ENCODE peak calls at places on chromosomes 4 and X, in six cellular contexts. T is brain microvascular endothelial cell, I is right lobe of liver, G is upper lobe of right lung, J is ovary, W is dorsolateral prefrontal cortex. N is an unnamed sample.

GRCh38 chrX:15242899-15243555 is 26.9 kb downstream of the ASB9 start:
- DNase-seq in T (peak; percentile 53), I (no peak), G (no peak), J (no peak), W (no peak), N (no peak)

GRCh38 chr4:7904108-7904516 is 35.5 kb downstream of the AFAP1 start:
- DNase-seq in T (peak; percentile 79), I (no peak), G (no peak), J (no peak), W (no peak), N (no peak)

GRCh38 chrX:41265615-41266014 is 68.3 kb upstream of the DDX3X start:
- DNase-seq in T (peak; percentile 53), I (no peak), G (no peak), J (peak; percentile 48), W (peak; percentile 60), N (no peak)

GRCh38 chrX:53357799-53358530 is 64.5 kb downstream of the SMC1A start:
- DNase-seq in T (peak; percentile 41), I (no peak), G (no peak), J (no peak), W (peak; percentile 62), N (no peak)

GRCh38 chr4:185640809-185641675 is 105.7 kb upstream of the PDLIM3 start:
- DNase-seq in T (peak; percentile 54), I (no peak), G (no peak), J (no peak), W (no peak), N (no peak)

GRCh38 chr4:73212982-73213730 is 45.4 kb downstream of the ANKRD17 start:
- DNase-seq in T (no peak), I (no peak), G (no peak), J (no peak), W (no peak), N (no peak)

GRCh38 chrX:140918398-140919043 is 83.9 kb upstream of the SPANXB1 start:
- DNase-seq in T (peak; percentile 44), I (no peak), G (no peak), J (no peak), W (no peak), N (no peak)

GRCh38 chr4:174036111-174036510 is 247.4 kb downstream of the FBXO8 start:
- DNase-seq in T (no peak), I (no peak), G (no peak), J (no peak), W (no peak), N (no peak)

GRCh38 chr4:6463311-6464289 is 8.8 kb downstream of the PPP2R2C start:
- DNase-seq in T (no peak), I (no peak), G (no peak), J (no peak), W (peak; percentile 90), N (peak; percentile 77)

GRCh38 chr4:67928547-67928946 is 34.7 kb downstream of the TMPRSS11A start:
- DNase-seq in T (no peak), I (no peak), G (no peak), J (no peak), W (no peak), N (no peak)

GRCh38 chr4:37968747-37969146 is 8.5 kb downstream of the PTTG2 start:
- DNase-seq in T (no peak), I (no peak), G (no peak), J (no peak), W (no peak), N (no peak)

GRCh38 chrX:136203438-136203837 is 47.8 kb downstream of the MAP7D3 start:
- DNase-seq in T (no peak), I (no peak), G (no peak), J (no peak), W (no peak), N (no peak)

GRCh38 chr4:40651280-40651679 is 21.6 kb upstream of the RBM47 start:
- DNase-seq in T (no peak), I (no peak), G (no peak), J (no peak), W (no peak), N (no peak)

GRCh38 chr4:121484633-121485032 is 103.8 kb upstream of the QRFPR start:
- DNase-seq in T (peak; percentile 64), I (no peak), G (peak; percentile 64), J (no peak), W (no peak), N (no peak)

GRCh38 chr4:126004936-126005335 is 690.2 kb downstream of the FAT4 start:
- DNase-seq in T (peak; percentile 54), I (no peak), G (no peak), J (no peak), W (no peak), N (no peak)

GRCh38 chr4:19614171-19614570 is 637.5 kb upstream of the SLIT2 start:
- DNase-seq in T (no peak), I (no peak), G (no peak), J (no peak), W (no peak), N (no peak)

GRCh38 chr4:175691791-175692190 is 120.3 kb downstream of the GPM6A start:
- DNase-seq in T (no peak), I (no peak), G (no peak), J (no peak), W (no peak), N (no peak)

GRCh38 chrX:40303256-40304077 is 205.7 kb upstream of the BCOR start:
- DNase-seq in T (no peak), I (no peak), G (no peak), J (no peak), W (no peak), N (no peak)

GRCh38 chr4:27128431-27128830 is 267.8 kb downstream of the STIM2 start:
- DNase-seq in T (no peak), I (no peak), G (no peak), J (no peak), W (no peak), N (no peak)

GRCh38 chrX:114800719-114801118 is 216.7 kb downstream of the IL13RA2 start:
- DNase-seq in T (peak; percentile 0), I (no peak), G (no peak), J (no peak), W (no peak), N (no peak)

GRCh38 chrX:101287402-101287801 is 3.7 kb downstream of the TAF7L start:
- DNase-seq in T (peak; percentile 59), I (no peak), G (no peak), J (no peak), W (no peak), N (no peak)

GRCh38 chr4:139266583-139267257 is 13.3 kb downstream of the MGARP start:
- DNase-seq in T (peak; percentile 68), I (peak; percentile 76), G (peak; percentile 84), J (peak; percentile 74), W (no peak), N (no peak)

GRCh38 chr4:68375667-68376559 is 26.0 kb upstream of the YTHDC1 start:
- DNase-seq in T (peak; percentile 28), I (peak; percentile 36), G (peak; percentile 66), J (no peak), W (no peak), N (peak; percentile 3)

GRCh38 chrX:123860506-123860840 is 620 bp downstream of the XIAP start:
- DNase-seq in T (no peak), I (no peak), G (no peak), J (no peak), W (no peak), N (no peak)

GRCh38 chr4:6608758-6609414 is 31.6 kb upstream of the MRFAP1 start:
- DNase-seq in T (peak; percentile 6), I (no peak), G (no peak), J (no peak), W (peak; percentile 65), N (no peak)

GRCh38 chrX:46811101-46811500 is 25.7 kb upstream of the RP2 start:
- DNase-seq in T (no peak), I (no peak), G (no peak), J (no peak), W (no peak), N (no peak)

GRCh38 chr4:183798249-183798920 is 106.7 kb upstream of the STOX2 start:
- DNase-seq in T (no peak), I (no peak), G (peak; percentile 77), J (no peak), W (no peak), N (peak; percentile 50)

GRCh38 chr4:26252349-26252748 is 68.5 kb upstream of the RBPJ start:
- DNase-seq in T (peak; percentile 37), I (no peak), G (no peak), J (no peak), W (no peak), N (no peak)

GRCh38 chr4:100428051-100428450 is 89.8 kb downstream of the EMCN start:
- DNase-seq in T (peak; percentile 39), I (no peak), G (no peak), J (no peak), W (no peak), N (no peak)

GRCh38 chrX:24498975-24499374 is 33.9 kb downstream of the PDK3 start:
- DNase-seq in T (no peak), I (no peak), G (no peak), J (no peak), W (no peak), N (no peak)
- H3K27ac ChIP-seq in T (no peak overlapping the region), I (peak overlapping the region; percentile 27), G (no peak overlapping the region), J (no peak overlapping the region), W (no peak overlapping the region), N (no peak overlapping the region)

GRCh38 chrX:129720741-129721140 is 18.0 kb upstream of the XPNPEP2 start:
- DNase-seq in T (no peak), I (no peak), G (no peak), J (no peak), W (no peak), N (no peak)
- H3K27ac ChIP-seq in T (no peak overlapping the region), I (no peak overlapping the region), G (no peak overlapping the region), J (no peak overlapping the region), W (no peak overlapping the region), N (no peak overlapping the region)

GRCh38 chr4:65624651-65625050 is 45.6 kb downstream of the EPHA5 start:
- DNase-seq in T (no peak), I (no peak), G (no peak), J (no peak), W (no peak), N (no peak)

GRCh38 chr4:65623509-65623908 is 46.8 kb downstream of the EPHA5 start:
- DNase-seq in T (peak; percentile 82), I (no peak), G (no peak), J (no peak), W (no peak), N (no peak)
- H3K27ac ChIP-seq in T (peak overlapping the region; percentile 34), I (no peak overlapping the region), G (no peak overlapping the region), J (no peak overlapping the region), W (no peak overlapping the region), N (no peak overlapping the region)

DNA sequence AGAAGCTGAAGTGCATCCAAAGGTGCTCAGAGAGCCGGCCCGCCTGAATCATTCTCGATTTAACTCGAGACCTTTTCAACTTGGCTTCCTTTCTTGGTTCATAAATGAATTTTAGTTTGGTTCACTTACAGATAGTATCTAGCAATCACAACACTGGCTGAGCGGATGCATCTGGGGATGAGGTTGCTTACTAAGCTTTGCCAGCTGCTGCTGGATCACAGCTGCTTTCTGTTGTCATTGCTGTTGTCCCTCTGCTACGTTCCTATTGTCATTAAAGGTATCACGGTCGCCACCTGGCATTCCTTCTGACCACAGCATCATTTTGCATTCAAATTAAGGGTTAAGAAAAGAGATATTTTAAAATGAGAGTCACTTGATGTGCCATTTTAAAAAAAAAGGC is 115.5 kb downstream of the NFKB1 start:
- DNase-seq in T (no peak), I (no peak), G (no peak), J (no peak), W (no peak), N (no peak)
- H3K27ac ChIP-seq in T (no peak overlapping the region), I (no peak overlapping the region), G (no peak overlapping the region), J (no peak overlapping the region), W (no peak overlapping the region), N (no peak overlapping the region)

N was measured in caudate nucleus.